ENCODE peak calls at places on chromosomes 5 and 9, in seven cellular contexts. F, Z, W, L, I, O and P are unnamed samples.

GRCh38 chr9:98429613-98430012 is 174.2 kb upstream of the TBC1D2 start:
- DNase-seq in F (no peak), Z (no peak), W (no peak), L (no peak), I (no peak), O (no peak), P (no peak)

GRCh38 chr9:27198175-27198574 is 89.2 kb downstream of the TEK start:
- DNase-seq in F (no peak), Z (no peak), W (peak; percentile 23), L (peak; percentile 13), I (no peak), O (no peak), P (no peak)

GRCh38 chr9:27542519-27542918 is 12.9 kb upstream of the MOB3B start:
- DNase-seq in F (no peak), Z (no peak), W (no peak), L (no peak), I (no peak), O (no peak), P (no peak)

GRCh38 chr9:24090566-24090965 is 264.5 kb upstream of the ELAVL2 start:
- DNase-seq in F (no peak), Z (no peak), W (no peak), L (no peak), I (no peak), O (no peak), P (no peak)

GRCh38 chr5:169100735-169101075 is 200.2 kb downstream of the SLIT3 start:
- DNase-seq in F (no peak), Z (no peak), W (peak; percentile 23), L (no peak), I (no peak), O (no peak), P (no peak)

GRCh38 chr5:1746371-1747078 is 53.1 kb downstream of the MRPL36 start:
- DNase-seq in F (no peak), Z (no peak), W (no peak), L (no peak), I (no peak), O (peak; percentile 38), P (no peak)

GRCh38 chr5:36573441-36573840 is 33.0 kb upstream of the SLC1A3 start:
- DNase-seq in F (no peak), Z (no peak), W (no peak), L (no peak), I (no peak), O (no peak), P (no peak)

GRCh38 chr9:6216002-6216401 is 395 bp downstream of the IL33 start:
- DNase-seq in F (no peak), Z (no peak), W (no peak), L (no peak), I (no peak), O (no peak), P (no peak)

GRCh38 chr9:129242971-129243561 is 65.0 kb upstream of the IER5L start:
- DNase-seq in F (no peak), Z (no peak), W (no peak), L (no peak), I (no peak), O (no peak), P (no peak)

GRCh38 chr5:124263680-124264491 is 482.6 kb downstream of the ZNF608 start:
- DNase-seq in F (no peak), Z (no peak), W (peak; percentile 91), L (no peak), I (no peak), O (no peak), P (peak; percentile 8)

GRCh38 chr9:135474915-135475314 is 4.7 kb upstream of the PPP1R26 start:
- DNase-seq in F (peak; percentile 4), Z (no peak), W (peak; percentile 77), L (peak; percentile 19), I (peak; percentile 83), O (peak; percentile 82), P (no peak)

GRCh38 chr9:137017071-137017470 is 11.0 kb downstream of the ABCA2 start:
- DNase-seq in F (no peak), Z (no peak), W (no peak), L (no peak), I (no peak), O (no peak), P (no peak)

GRCh38 chr9:113682297-113682771 is 193.8 kb upstream of the ZNF618 start:
- DNase-seq in F (no peak), Z (peak; percentile 47), W (peak; percentile 66), L (peak; percentile 83), I (peak; percentile 68), O (peak; percentile 68), P (peak; percentile 44)

GRCh38 chr5:98144710-98145109 is 628.8 kb upstream of the RGMB start:
- DNase-seq in F (no peak), Z (no peak), W (no peak), L (no peak), I (no peak), O (no peak), P (no peak)

GRCh38 chr5:71457106-71457505 is 1.7 kb downstream of the BDP1 start:
- DNase-seq in F (no peak), Z (no peak), W (no peak), L (no peak), I (no peak), O (no peak), P (no peak)
- H3K27ac ChIP-seq in F (no peak overlapping the region), Z (no peak overlapping the region), W (no peak overlapping the region), L (no peak overlapping the region), I (no peak overlapping the region), O (no peak overlapping the region), P (no peak overlapping the region)

GRCh38 chr9:132214027-132214622 is 52.3 kb downstream of the NTNG2 start:
- DNase-seq in F (peak; percentile 95), Z (no peak), W (peak; percentile 52), L (peak; percentile 22), I (peak; percentile 90), O (peak; percentile 92), P (peak; percentile 74)
- H3K27ac ChIP-seq in F (peak overlapping the region; percentile 86), Z (no peak overlapping the region), W (no peak overlapping the region), L (peak overlapping the region; percentile 9), I (peak overlapping the region; percentile 71), O (peak overlapping the region; percentile 91), P (peak overlapping the region; percentile 95)

GRCh38 chr9:112119225-112120045 is 55.7 kb downstream of the SUSD1 start:
- DNase-seq in F (no peak), Z (no peak), W (no peak), L (peak; percentile 85), I (no peak), O (no peak), P (no peak)
- H3K27ac ChIP-seq in F (peak overlapping the region; percentile 63), Z (peak overlapping the region; percentile 27), W (no peak overlapping the region), L (peak overlapping the region; percentile 70), I (no peak overlapping the region), O (no peak overlapping the region), P (no peak overlapping the region)

DNA sequence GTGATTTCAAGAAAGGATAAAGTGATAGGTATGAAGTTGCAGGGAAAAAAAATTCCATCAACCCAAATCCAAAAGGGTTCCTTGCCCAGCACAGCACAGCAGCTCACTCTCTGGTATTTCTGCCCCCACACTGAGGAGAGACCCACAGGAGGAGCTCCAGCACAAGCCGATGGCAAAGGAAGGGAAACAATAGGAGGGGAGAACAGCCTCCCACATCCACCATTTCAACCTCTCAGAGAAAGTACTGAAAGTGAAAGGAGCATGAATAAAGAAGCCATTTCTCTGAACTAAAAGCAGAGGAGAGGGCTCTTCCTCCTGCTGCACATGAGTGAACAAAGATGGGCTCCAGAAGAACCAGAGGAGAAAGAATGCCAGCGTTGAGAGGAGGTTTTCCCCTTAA is 54.9 kb upstream of the ZSWIM6 start:
- DNase-seq in F (no peak), Z (no peak), W (peak; percentile 55), L (no peak), I (no peak), O (no peak), P (peak; percentile 14)
- H3K27ac ChIP-seq in F (no peak overlapping the region), Z (no peak overlapping the region), W (peak overlapping the region; percentile 75), L (no peak overlapping the region), I (peak overlapping the region; percentile 53), O (peak overlapping the region; percentile 39), P (peak overlapping the region; percentile 4)

GRCh38 chr5:10562202-10563131 is 1.4 kb upstream of the ANKRD33B start:
- DNase-seq in F (no peak), Z (peak; percentile 63), W (no peak), L (no peak), I (no peak), O (no peak), P (no peak)
- H3K27ac ChIP-seq in F (no peak overlapping the region), Z (no peak overlapping the region), W (no peak overlapping the region), L (no peak overlapping the region), I (no peak overlapping the region), O (peak overlapping the region; percentile 73), P (no peak overlapping the region)

GRCh38 chr5:132498686-132499271 is 8.2 kb upstream of the IRF1 start:
- DNase-seq in F (no peak), Z (no peak), W (no peak), L (no peak), I (no peak), O (peak; percentile 15), P (no peak)

GRCh38 chr5:132501629-132501956 is 11.0 kb upstream of the IRF1 start:
- DNase-seq in F (no peak), Z (no peak), W (no peak), L (no peak), I (no peak), O (peak; percentile 16), P (no peak)

GRCh38 chr5:132500931-132501628 is 10.5 kb upstream of the IRF1 start:
- DNase-seq in F (no peak), Z (peak; percentile 76), W (peak; percentile 79), L (no peak), I (peak; percentile 82), O (peak; percentile 54), P (no peak)

GRCh38 chr5:132499440-132500243 is 9.1 kb upstream of the IRF1 start:
- DNase-seq in F (no peak), Z (no peak), W (no peak), L (no peak), I (no peak), O (peak; percentile 41), P (no peak)

DNA sequence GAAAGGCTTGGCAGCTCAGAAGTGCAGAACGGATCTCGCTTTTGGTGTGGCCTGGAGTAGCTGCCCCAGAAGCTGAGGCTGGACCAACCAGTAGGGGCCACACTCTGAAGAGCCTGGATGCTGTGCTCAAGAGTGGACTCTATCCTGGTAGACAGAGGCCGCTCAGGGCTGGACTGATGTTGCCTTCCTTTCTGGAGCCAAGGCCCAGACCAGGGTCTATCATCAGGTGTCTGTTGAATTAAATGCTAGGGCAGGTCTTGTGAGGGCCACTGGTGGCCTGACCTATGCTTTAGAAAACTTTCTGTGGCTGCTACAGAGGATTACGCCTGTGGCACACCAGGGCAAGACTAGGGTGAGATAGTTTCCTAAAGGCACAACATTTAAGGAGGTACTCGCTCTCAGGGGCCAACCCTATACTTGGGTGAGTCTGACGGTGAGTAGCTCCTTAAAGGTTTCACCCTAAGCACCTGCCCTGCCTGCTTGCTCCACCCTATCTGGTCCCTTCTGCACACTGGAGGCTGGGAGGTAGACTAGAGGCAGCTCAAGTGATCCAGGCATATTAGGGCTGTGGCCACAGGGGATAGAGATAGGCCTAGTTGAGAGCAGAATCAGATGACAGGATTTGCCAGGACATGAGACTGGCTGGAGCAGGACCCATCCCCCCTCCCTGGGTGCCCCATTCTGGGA is 9.8 kb upstream of the IRF1 start:
- DNase-seq in F (no peak), Z (no peak), W (no peak), L (no peak), I (no peak), O (peak; percentile 11), P (no peak)
- H3K27ac ChIP-seq in F (no peak overlapping the region), Z (peak overlapping the region; percentile 68), W (no peak overlapping the region), L (no peak overlapping the region), I (no peak overlapping the region), O (peak overlapping the region; percentile 55), P (no peak overlapping the region)

DNA sequence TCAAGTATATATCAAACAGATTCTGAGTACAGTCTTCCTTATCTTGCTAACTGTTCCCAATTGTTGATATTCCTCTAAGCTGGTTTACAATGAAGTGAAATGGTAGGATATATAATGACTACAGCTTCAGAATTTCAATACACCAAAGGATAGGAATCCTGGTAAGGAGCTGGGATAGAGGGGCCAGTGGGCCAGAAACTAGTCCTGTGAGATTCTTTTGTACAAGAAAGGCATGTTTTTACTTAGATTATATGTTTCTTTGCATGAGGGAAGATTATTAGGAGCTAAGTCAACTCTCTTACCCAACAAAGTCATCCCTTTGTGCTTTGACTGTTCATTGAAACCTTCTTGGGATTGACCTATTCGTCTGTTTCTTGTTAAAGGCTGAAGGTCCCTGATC is 435.7 kb downstream of the PLK2 start:
- DNase-seq in F (no peak), Z (no peak), W (no peak), L (no peak), I (no peak), O (no peak), P (no peak)
- H3K27ac ChIP-seq in F (no peak overlapping the region), Z (no peak overlapping the region), W (no peak overlapping the region), L (no peak overlapping the region), I (no peak overlapping the region), O (peak overlapping the region; percentile 70), P (no peak overlapping the region)